ENCODE peak calls at places on chromosomes 3 and 15, in four cellular contexts. W, B, Q and M are unnamed samples.
A peak's percentile ranks its signal among the peaks of the same experiment; 100 is the strongest.

GRCh38 chr15:71512281-71513016 is 297.9 kb upstream of the NR2E3 start:
- DNase-seq in W (no peak), B (no peak), Q (no peak), M (no peak)

GRCh38 chr3:25831578-25831977 is 41.7 kb downstream of the OXSM start:
- DNase-seq in W (peak; percentile 36), B (peak; percentile 52), Q (peak; percentile 14), M (no peak)

GRCh38 chr3:134308350-134308891 is 57.8 kb upstream of the RYK start:
- DNase-seq in W (peak; percentile 82), B (peak; percentile 93), Q (peak; percentile 85), M (peak; percentile 77)

GRCh38 chr15:55003900-55004879 is 192.6 kb downstream of the RSL24D1 start:
- DNase-seq in W (no peak), B (no peak), Q (no peak), M (no peak)

GRCh38 chr15:20106026-20106425 is 435.6 kb downstream of the GOLGA6L6 start:
- DNase-seq in W (no peak), B (peak; percentile 0), Q (no peak), M (no peak)

GRCh38 chr3:51934991-51935885 is 6.5 kb downstream of the RRP9 start:
- DNase-seq in W (no peak), B (no peak), Q (no peak), M (no peak)

GRCh38 chr3:110193114-110193513 is 855.8 kb upstream of the DPPA4 start:
- DNase-seq in W (peak; percentile 13), B (no peak), Q (no peak), M (no peak)

GRCh38 chr3:152728346-152728980 is 106.5 kb upstream of the P2RY1 start:
- DNase-seq in W (no peak), B (no peak), Q (no peak), M (peak; percentile 90)

GRCh38 chr3:70832035-70832795 is 519.8 kb upstream of the MDFIC2 start:
- DNase-seq in W (peak; percentile 93), B (no peak), Q (no peak), M (no peak)

GRCh38 chr3:152097770-152098169 is 171.0 kb upstream of the MBNL1 start:
- DNase-seq in W (no peak), B (peak; percentile 74), Q (no peak), M (no peak)

DNA sequence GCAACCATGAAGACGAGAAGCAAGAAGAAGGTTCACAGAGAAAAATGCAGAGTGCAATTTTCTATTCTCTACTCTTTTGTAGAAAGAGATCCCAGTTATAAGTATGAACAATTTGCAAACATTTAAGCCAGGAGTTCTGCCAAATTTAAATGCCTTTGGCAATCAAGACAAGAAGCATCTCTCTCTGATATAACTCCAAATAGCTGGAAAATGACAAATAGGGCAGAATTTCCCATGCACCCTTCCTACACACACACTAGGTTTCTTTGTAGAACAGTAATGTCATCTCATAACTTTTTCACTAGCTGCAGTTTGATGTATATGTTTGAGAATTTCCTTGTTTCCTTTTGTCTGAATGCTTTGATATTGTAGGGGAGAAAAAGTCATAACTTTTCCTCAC is 333.5 kb upstream of the AZI2 start:
- DNase-seq in W (no peak), B (no peak), Q (no peak), M (no peak)
- H3K4me3 ChIP-seq in W (no peak overlapping the region), B (no peak overlapping the region), Q (no peak overlapping the region), M (no peak overlapping the region)

GRCh38 chr3:87135412-87135811 is 91.7 kb upstream of the CHMP2B start:
- DNase-seq in W (no peak), B (no peak), Q (no peak), M (no peak)

GRCh38 chr3:87136066-87136596 is 91.0 kb upstream of the CHMP2B start:
- DNase-seq in W (peak; percentile 4), B (peak; percentile 69), Q (no peak), M (no peak)

GRCh38 chr3:87128006-87128405 is 99.1 kb upstream of the CHMP2B start:
- DNase-seq in W (no peak), B (no peak), Q (no peak), M (no peak)

GRCh38 chr3:87127286-87127685 is 99.8 kb upstream of the CHMP2B start:
- DNase-seq in W (no peak), B (no peak), Q (no peak), M (peak; percentile 51)

DNA sequence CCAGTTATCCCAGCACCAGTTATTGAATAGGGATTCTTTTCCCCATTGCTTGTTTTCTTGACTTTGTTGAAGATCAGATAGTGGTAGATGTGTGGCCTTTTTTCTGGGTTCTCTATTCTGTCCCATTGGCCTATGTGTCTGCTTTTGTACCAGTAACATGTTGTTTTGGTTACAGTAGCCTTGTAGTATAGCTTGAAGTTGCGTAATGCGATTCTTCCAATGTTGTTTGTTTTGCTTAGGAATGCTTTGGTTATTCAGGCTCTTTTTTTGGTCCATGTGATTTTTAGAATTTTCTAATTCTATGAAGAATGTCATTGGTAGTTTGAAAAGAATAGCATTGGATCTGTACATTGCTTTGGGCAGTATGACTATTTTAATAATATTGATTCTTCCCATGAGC is 94.3 kb upstream of the CHMP2B start:
- DNase-seq in W (no peak), B (no peak), Q (no peak), M (no peak)
- H3K9ac ChIP-seq in W (no peak overlapping the region), B (no peak overlapping the region), Q (no peak overlapping the region), M (no peak overlapping the region)

GRCh38 chr3:46926447-46926846 is 48.9 kb downstream of the PTH1R start:
- DNase-seq in W (no peak), B (no peak), Q (no peak), M (no peak)

GRCh38 chr3:46926871-46927717 is 49.5 kb downstream of the CCDC12 start:
- DNase-seq in W (no peak), B (no peak), Q (no peak), M (no peak)

GRCh38 chr3:46929324-46929723 is 47.2 kb downstream of the CCDC12 start:
- DNase-seq in W (no peak), B (no peak), Q (no peak), M (no peak)

GRCh38 chr3:46928297-46928696 is 48.2 kb downstream of the CCDC12 start:
- DNase-seq in W (no peak), B (no peak), Q (no peak), M (no peak)

DNA sequence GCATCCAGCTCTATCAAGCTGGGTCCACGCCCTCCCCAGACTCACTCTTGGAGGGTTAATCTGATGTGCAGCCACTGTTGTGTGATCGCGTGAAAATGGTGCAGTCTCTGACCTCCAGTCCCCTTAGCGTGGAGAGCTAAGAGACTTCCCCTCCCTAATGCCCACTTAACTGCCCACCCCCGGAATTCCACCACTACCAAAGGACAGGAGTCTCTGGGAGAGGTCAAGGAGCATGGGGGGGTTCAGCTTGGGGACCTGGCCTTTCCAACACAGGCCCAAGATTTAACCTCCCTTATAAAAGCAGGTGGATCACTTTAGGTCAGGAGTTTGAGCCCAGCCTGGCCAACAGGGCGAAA is 48.8 kb downstream of the CCDC12 start:
- DNase-seq in W (no peak), B (no peak), Q (no peak), M (no peak)
- H3K4me3 ChIP-seq in W (no peak overlapping the region), B (no peak overlapping the region), Q (no peak overlapping the region), M (no peak overlapping the region)

DNA sequence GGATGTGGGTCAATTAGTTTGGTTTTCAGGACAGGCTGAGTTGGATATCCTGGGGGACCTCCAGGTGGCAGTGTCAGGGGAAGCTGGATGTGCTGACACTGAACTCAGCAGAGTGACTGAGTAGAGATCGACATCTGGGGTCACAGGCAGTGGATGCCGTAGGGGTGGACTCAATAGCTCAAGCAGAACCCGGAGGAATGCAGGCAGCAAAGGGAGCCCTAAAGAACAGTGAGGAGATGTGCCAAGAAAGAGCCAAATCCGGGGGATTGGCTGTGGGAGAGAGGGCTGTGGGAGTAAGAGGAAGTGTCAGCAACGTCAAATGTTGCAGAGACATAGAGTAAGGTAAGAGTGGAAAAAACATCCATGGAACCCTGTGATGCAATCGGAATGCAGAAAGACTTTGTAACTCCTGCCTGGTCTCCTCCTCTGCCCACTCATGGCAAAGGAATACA is 11.6 kb downstream of the CCR5AS start:
- DNase-seq in W (peak; percentile 38), B (no peak), Q (no peak), M (no peak)
- H3K9ac ChIP-seq in W (no peak overlapping the region), B (no peak overlapping the region), Q (no peak overlapping the region), M (no peak overlapping the region)

GRCh38 chr15:90205050-90205848 is 4.1 kb downstream of the SEMA4B start:
- DNase-seq in W (no peak), B (no peak), Q (peak; percentile 9), M (no peak)

GRCh38 chr15:90203473-90203872 is 2.3 kb downstream of the SEMA4B start:
- DNase-seq in W (no peak), B (no peak), Q (no peak), M (no peak)

GRCh38 chr15:90201944-90202375 is 830 bp downstream of the SEMA4B start:
- DNase-seq in W (no peak), B (peak; percentile 19), Q (peak; percentile 85), M (no peak)

GRCh38 chr15:90202929-90203328 is 1.8 kb downstream of the SEMA4B start:
- DNase-seq in W (no peak), B (no peak), Q (no peak), M (no peak)

GRCh38 chr15:90203922-90204321 is 2.8 kb downstream of the SEMA4B start:
- DNase-seq in W (no peak), B (no peak), Q (no peak), M (no peak)
- H3K4me3 ChIP-seq in W (no peak overlapping the region), B (no peak overlapping the region), Q (no peak overlapping the region), M (no peak overlapping the region)